ENCODE peak calls at places on chromosomes 13 and 19, in nine cellular contexts. S is osteocyte; M is HFFc6; R is H9; E is fibroblast of lung; B is AG09319; T is cardiac muscle cell; P is CD8-positive, alpha-beta T cell; Y is HCT116. X is an unnamed sample.
A peak's percentile ranks its signal among the peaks of the same experiment; 100 is the strongest.

GRCh38 chr19:41701401-41702075 is 6.9 kb upstream of the CEACAM5 start:
- DNase-seq in S (peak; percentile 59), M (no peak), P (no peak), B (no peak), Y (no peak), R (peak; percentile 63), E (no peak), T (no peak), X (no peak)

GRCh38 chr19:33064117-33064777 is 441 bp downstream of the RHPN2 start:
- DNase-seq in Y (no peak), T (peak; percentile 53), E (peak; percentile 7), S (no peak), P (peak; percentile 33), R (peak; percentile 75), M (no peak), B (no peak), X (no peak)

GRCh38 chr13:85386424-85386823 is 412.8 kb downstream of the SLITRK6 start:
- DNase-seq in S (no peak), B (no peak), T (peak; percentile 5), R (no peak), M (no peak), P (no peak), E (peak; percentile 8), Y (no peak), X (no peak)

GRCh38 chr19:34309368-34310138 is 55.2 kb downstream of the GARRE1 start:
- DNase-seq in P (no peak), Y (no peak), E (no peak), M (no peak), R (no peak), T (no peak), B (no peak), S (no peak), X (no peak)

GRCh38 chr19:42846597-42846996 is 32.9 kb downstream of the PSG1 start:
- DNase-seq in S (no peak), E (peak; percentile 22), M (peak; percentile 11), B (no peak), P (no peak), R (no peak), T (no peak), Y (no peak), X (no peak)

GRCh38 chr13:111322916-111323331 is 2.5 kb downstream of the TEX29 start:
- DNase-seq in R (peak; percentile 15), T (no peak), B (no peak), Y (no peak), S (no peak), P (no peak), M (no peak), E (no peak), X (no peak)

GRCh38 chr19:3979289-3979673 is 6.0 kb downstream of the EEF2 start:
- DNase-seq in Y (no peak), T (no peak), R (peak; percentile 41), E (no peak), B (no peak), M (no peak), S (no peak), P (no peak), X (no peak)

GRCh38 chr19:52748336-52748950 is 13.6 kb upstream of the ZNF611 start:
- DNase-seq in M (peak; percentile 33), P (peak; percentile 33), T (peak; percentile 68), Y (no peak), S (no peak), R (no peak), B (peak; percentile 10), E (peak; percentile 39), X (no peak)

GRCh38 chr19:8393192-8393870 is 3.2 kb downstream of the RAB11B start:
- DNase-seq in B (no peak), Y (no peak), S (no peak), R (no peak), P (no peak), E (no peak), T (no peak), M (no peak), X (no peak)

GRCh38 chr19:12985049-12985776 is 10.1 kb upstream of the NFIX start:
- DNase-seq in Y (peak; percentile 70), R (peak; percentile 33), T (no peak), S (no peak), E (peak; percentile 79), P (peak; percentile 64), B (no peak), M (peak; percentile 52), X (no peak)

GRCh38 chr19:34150558-34150957 is 21.7 kb upstream of the LSM14A start:
- DNase-seq in M (no peak), B (no peak), S (no peak), Y (no peak), E (no peak), P (no peak), T (no peak), R (no peak), X (no peak)

GRCh38 chr19:40424637-40425449 is 949 bp downstream of the SERTAD1 start:
- DNase-seq in Y (no peak), M (no peak), S (no peak), E (peak; percentile 23), B (no peak), R (peak; percentile 48), T (peak; percentile 51), P (no peak), X (no peak)

GRCh38 chr19:40433391-40434216 is 7.8 kb upstream of the SERTAD1 start:
- DNase-seq in S (peak; percentile 95), E (peak; percentile 91), Y (no peak), P (peak; percentile 43), M (peak; percentile 82), R (peak; percentile 85), B (peak; percentile 85), T (peak; percentile 93), X (peak; percentile 49)

GRCh38 chr19:2663920-2664571 is 38.4 kb downstream of the GNG7 start:
- DNase-seq in P (peak; percentile 34), E (no peak), R (no peak), S (no peak), B (no peak), T (peak; percentile 68), M (no peak), Y (no peak), X (no peak)

GRCh38 chr19:18336121-18336520 is 4.3 kb upstream of the PGPEP1 start:
- DNase-seq in S (no peak), R (no peak), P (no peak), Y (no peak), T (no peak), B (no peak), M (no peak), E (no peak), X (no peak)

GRCh38 chr19:18340237-18340989 is at the start of gene PGPEP1:
- DNase-seq in T (peak; percentile 77), B (no peak), Y (no peak), P (peak; percentile 37), M (peak; percentile 35), S (peak; percentile 91), R (peak; percentile 83), E (peak; percentile 55), X (no peak)

GRCh38 chr19:18339703-18340102 is 695 bp upstream of the PGPEP1 start:
- DNase-seq in B (no peak), E (no peak), M (peak; percentile 10), T (no peak), S (no peak), Y (no peak), P (no peak), R (peak; percentile 64), X (no peak)

GRCh38 chr19:18340990-18341868 is 831 bp downstream of the PGPEP1 start:
- DNase-seq in S (no peak), P (peak; percentile 74), B (no peak), E (peak; percentile 48), M (peak; percentile 39), R (peak; percentile 52), Y (no peak), T (peak; percentile 29), X (no peak)

DNA sequence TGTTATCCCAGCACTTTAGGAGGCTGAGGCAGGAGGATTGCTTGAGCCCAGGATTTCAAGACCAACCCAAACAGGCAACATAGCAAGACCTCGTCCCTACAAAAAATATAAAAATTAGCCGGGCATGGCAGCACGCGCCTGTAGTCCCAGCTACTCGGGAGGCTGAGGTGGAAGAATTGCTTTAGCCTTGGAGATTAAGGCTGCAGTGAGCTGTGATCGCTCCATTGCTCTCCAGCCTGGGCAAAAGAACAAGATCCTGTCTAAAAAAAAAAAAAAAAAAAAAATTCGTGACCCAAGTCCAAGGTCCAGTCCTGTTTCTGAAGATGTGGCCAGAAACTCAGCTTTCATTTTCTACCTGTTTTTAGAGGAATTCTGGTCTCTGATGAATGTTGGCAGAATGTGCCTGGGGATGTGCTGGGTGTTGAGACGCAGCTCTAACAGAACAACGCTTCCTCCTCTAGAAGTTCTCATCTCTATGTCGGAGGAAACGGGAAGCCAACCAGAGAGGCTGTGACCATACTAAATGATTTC is 1.9 kb upstream of the PGPEP1 start:
- DNase-seq in Y (no peak), M (no peak), E (no peak), R (no peak), S (no peak), P (no peak), B (no peak), T (no peak), X (no peak)
- TF ChIP-seq CTCF in Y (no peak), M (no peak), E (no peak), R (no peak), S (no peak), P (no peak), B (no peak), T (no peak), X (no peak)

DNA sequence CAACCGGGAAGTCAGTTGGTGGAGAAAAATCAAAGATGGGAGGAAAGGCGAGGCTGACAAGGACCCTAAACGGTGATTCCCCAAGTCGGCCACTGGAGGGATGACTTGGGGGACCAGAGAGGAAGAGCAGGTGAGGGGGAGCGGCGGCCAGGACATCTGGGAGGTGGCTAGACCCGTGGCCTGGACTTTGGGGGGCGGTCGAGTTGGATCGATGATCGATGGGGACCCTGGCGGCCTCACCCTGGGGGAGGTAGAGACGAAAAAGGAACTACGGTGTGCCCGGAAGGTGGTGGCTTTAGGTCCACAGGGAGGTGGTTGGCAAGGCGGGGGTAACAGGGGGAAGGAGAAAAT is 7.6 kb upstream of the CIRBP start:
- DNase-seq in R (no peak), Y (no peak), T (no peak), M (no peak), S (no peak), E (no peak), B (no peak), P (peak; percentile 52), X (no peak)
- TF ChIP-seq CTCF in R (peak; percentile 47), Y (no peak), T (peak; percentile 10), M (peak; percentile 64), S (peak; percentile 26), E (no peak), B (peak; percentile 3), P (no peak), X (peak; percentile 22)

DNA sequence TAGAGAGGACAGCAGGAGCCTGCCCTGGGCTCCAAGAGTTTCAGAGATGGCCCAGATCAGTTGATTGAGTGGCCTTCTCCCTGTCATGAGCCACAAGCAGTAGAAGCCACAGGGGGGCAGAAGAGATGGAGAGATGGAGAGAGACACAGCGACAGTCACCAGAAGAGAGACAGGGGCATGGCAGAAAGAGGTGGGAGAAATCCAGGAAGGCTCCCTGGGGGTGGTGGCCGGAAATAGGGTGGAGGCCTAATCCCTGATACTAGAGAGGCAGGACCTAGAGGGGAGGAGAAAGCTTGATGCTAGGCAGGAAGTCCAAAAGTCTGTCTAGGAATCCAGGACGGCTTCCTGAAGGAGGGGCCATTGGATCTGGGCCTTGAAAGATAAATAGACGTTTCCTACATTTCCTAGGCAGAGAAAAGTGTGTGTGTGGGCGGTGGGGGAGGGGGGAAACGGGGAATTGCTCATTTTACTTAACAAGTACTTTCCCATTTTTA is 9.6 kb upstream of the TPM4 start:
- DNase-seq in P (peak; percentile 55), S (no peak), T (no peak), B (no peak), Y (peak; percentile 80), R (peak; percentile 56), E (peak; percentile 81), M (peak; percentile 25), X (no peak)
- TF ChIP-seq CTCF in P (no peak), S (no peak), T (no peak), B (peak; percentile 32), Y (no peak), R (no peak), E (peak; percentile 14), M (peak; percentile 50), X (peak; percentile 31)

GRCh38 chr19:58500242-58500641 is 11.6 kb downstream of the SLC27A5 start:
- DNase-seq in B (no peak), P (no peak), S (no peak), E (no peak), Y (no peak), M (no peak), R (no peak), T (no peak), X (no peak)
- TF ChIP-seq CTCF in B (no peak), P (no peak), S (no peak), E (no peak), Y (no peak), M (no peak), R (no peak), T (no peak), X (no peak)

X was measured in LNCaP clone FGC.